ENCODE peak calls at places on chromosomes 3 and 15, in six cellular contexts. D is H4; M is NCI-H82; U is NCI-H1105; I is T-helper 9 cell; G is stimulated activated CD4-positive, alpha-beta T cell treated with anti-CD3 and anti-CD28 coated beads, Interleukin-15, amount 100 ng/mL, for 24 hours. B is an unnamed sample.

GRCh38 chr15:45573961-45574629 is 13.1 kb upstream of the BLOC1S6 start:
- DNase-seq in I (peak), G (peak), D (peak), U (no peak), M (peak), B (peak)

GRCh38 chr15:95405447-95405846 is 925.1 kb upstream of the NR2F2 start:
- DNase-seq in M (no peak), G (no peak), I (no peak), D (no peak), U (no peak), B (no peak)

GRCh38 chr15:26891448-26891881 is 24.6 kb downstream of the GABRA5 start:
- DNase-seq in G (peak), I (no peak), M (peak), D (peak), U (peak), B (peak)

GRCh38 chr3:52379610-52380009 is 63.5 kb downstream of the DNAH1 start:
- DNase-seq in D (no peak), U (no peak), I (no peak), M (no peak), G (no peak), B (no peak)

GRCh38 chr3:134307425-134307824 is 56.8 kb upstream of the RYK start:
- DNase-seq in G (no peak), U (no peak), M (no peak), I (no peak), D (no peak), B (no peak)

GRCh38 chr3:66338927-66339326 is 118.1 kb downstream of the SLC25A26 start:
- DNase-seq in I (no peak), D (no peak), M (no peak), U (no peak), G (no peak), B (no peak)

GRCh38 chr15:90685688-90686434 is 31.3 kb upstream of the BLM start:
- DNase-seq in M (no peak), U (no peak), D (no peak), I (no peak), G (no peak), B (no peak)

GRCh38 chr3:12471228-12471627 is 13.1 kb upstream of the TSEN2 start:
- DNase-seq in I (no peak), G (peak), M (no peak), U (no peak), D (peak), B (no peak)

GRCh38 chr3:131109156-131109555 is 82.5 kb downstream of the NEK11 start:
- DNase-seq in G (no peak), U (no peak), M (no peak), I (no peak), D (no peak), B (no peak)